ENCODE peak calls at places on chromosomes 6 and 20, in nine cellular contexts. E is T47D; D is ACHN; K is HFFc6; Q is RCC 7860; N is stimulated activated CD4-positive, alpha-beta T cell treated with anti-CD3 and anti-CD28 coated beads, Interleukin-15, amount 100 ng/mL, for 1 hour; I is progenitor cell of endocrine pancreas; M is activated T-helper 1 cell treated with Interleukin-2 at 50 U/mL for 16 hours; J is H9. R is an unnamed sample.

GRCh38 chr20:45970646-45971424 is 1.2 kb downstream of the ZNF335 start:
- DNase-seq in E (no peak), D (no peak), K (peak), Q (no peak), N (no peak), I (no peak), M (peak), J (peak), R (no peak)

GRCh38 chr20:48774696-48775095 is 53.1 kb downstream of the PREX1 start:
- DNase-seq in E (no peak), D (no peak), K (no peak), Q (no peak), N (no peak), I (no peak), M (no peak), J (no peak), R (no peak)

GRCh38 chr20:19083136-19083621 is 129.3 kb upstream of the SLC24A3 start:
- DNase-seq in E (no peak), D (no peak), K (no peak), Q (no peak), N (no peak), I (no peak), M (no peak), J (no peak), R (no peak)

GRCh38 chr6:13165518-13166186 is 162.7 kb downstream of the TBC1D7 start:
- DNase-seq in E (no peak), D (no peak), K (no peak), Q (no peak), N (no peak), I (no peak), M (no peak), J (no peak), R (no peak)

GRCh38 chr20:61321481-61321880 is 69.4 kb downstream of the CDH4 start:
- DNase-seq in E (no peak), D (no peak), K (no peak), Q (no peak), N (no peak), I (no peak), M (no peak), J (no peak), R (no peak)

GRCh38 chr6:56335733-56336132 is 88.4 kb upstream of the COL21A1 start:
- DNase-seq in E (no peak), D (no peak), K (peak), Q (peak), N (no peak), I (no peak), M (no peak), J (no peak), R (no peak)

GRCh38 chr6:1316482-1317220 is 4.8 kb downstream of the FOXQ1 start:
- DNase-seq in E (peak), D (peak), K (peak), Q (no peak), N (no peak), I (peak), M (no peak), J (peak), R (no peak)

GRCh38 chr6:110811187-110811586 is 4.1 kb downstream of the CDK19 start:
- DNase-seq in E (no peak), D (no peak), K (no peak), Q (no peak), N (no peak), I (no peak), M (no peak), J (no peak), R (no peak)

GRCh38 chr6:74645108-74645849 is 560.6 kb downstream of the COL12A1 start:
- DNase-seq in E (no peak), D (no peak), K (no peak), Q (no peak), N (no peak), I (no peak), M (no peak), J (no peak), R (no peak)

GRCh38 chr20:56424931-56425330 is 12.9 kb downstream of the CASS4 start:
- DNase-seq in E (no peak), D (no peak), K (no peak), Q (no peak), N (no peak), I (no peak), M (no peak), J (no peak), R (no peak)

GRCh38 chr6:134063121-134063965 is 10.9 kb upstream of the SLC2A12 start:
- DNase-seq in E (no peak), D (no peak), K (no peak), Q (no peak), N (no peak), I (no peak), M (no peak), J (peak), R (no peak)

GRCh38 chr6:153625089-153625488 is 414.0 kb upstream of the OPRM1 start:
- DNase-seq in E (no peak), D (peak), K (no peak), Q (no peak), N (no peak), I (no peak), M (no peak), J (no peak), R (no peak)

GRCh38 chr6:31474871-31475286 is 23.1 kb upstream of the MICB start:
- DNase-seq in E (no peak), D (peak), K (no peak), Q (no peak), N (no peak), I (no peak), M (no peak), J (peak), R (no peak)

GRCh38 chr6:125700591-125701353 is 48.7 kb upstream of the HEY2 start:
- DNase-seq in E (no peak), D (no peak), K (no peak), Q (no peak), N (no peak), I (no peak), M (no peak), J (peak), R (peak)

GRCh38 chr6:168526841-168527281 is 85.9 kb downstream of the SMOC2 start:
- DNase-seq in E (no peak), D (no peak), K (no peak), Q (no peak), N (no peak), I (no peak), M (no peak), J (no peak), R (no peak)

GRCh38 chr20:25310268-25310920 is 62.5 kb downstream of the PYGB start:
- DNase-seq in E (no peak), D (peak), K (peak), Q (peak), N (no peak), I (no peak), M (peak), J (no peak), R (no peak)

GRCh38 chr20:20017852-20018245 is 687 bp downstream of the NAA20 start:
- DNase-seq in E (no peak), D (no peak), K (no peak), Q (no peak), N (no peak), I (no peak), M (no peak), J (no peak), R (no peak)

GRCh38 chr6:163573503-163574179 is 159.1 kb downstream of the QKI start:
- DNase-seq in E (no peak), D (no peak), K (no peak), Q (no peak), N (no peak), I (no peak), M (no peak), J (no peak), R (no peak)